ENCODE peak calls at places on chromosomes 12 and 14, in nine cellular contexts. W is stomach; S is fibroblast of the aortic adventitia; B is pancreas; M is astrocyte of the hippocampus; V is CD4-positive, CD25-positive, alpha-beta regulatory T cell; X is lung microvascular endothelial cell; A is psoas muscle; Z is activated CD4-positive, alpha-beta T cell treated with anti-CD3 and anti-CD28 coated beads for 1 hour. H is an unnamed sample.
A peak's percentile ranks its signal among the peaks of the same experiment; 100 is the strongest.

GRCh38 chr14:68692216-68692615 is 100.7 kb downstream of the ZFP36L1 start:
- DNase-seq in W (no peak), S (no peak), B (no peak), M (no peak), V (no peak), X (no peak), A (no peak), Z (no peak), H (no peak)

GRCh38 chr12:12612403-12612802 is 727 bp downstream of the CREBL2 start:
- DNase-seq in W (no peak), S (peak; percentile 71), B (no peak), M (peak; percentile 85), V (peak; percentile 53), X (peak; percentile 76), A (no peak), Z (no peak), H (no peak)

GRCh38 chr14:23183479-23183878 is at the start of gene SLC7A8:
- DNase-seq in W (peak; percentile 71), S (no peak), B (peak; percentile 29), M (peak; percentile 27), V (no peak), X (no peak), A (peak; percentile 30), Z (peak; percentile 16), H (no peak)

GRCh38 chr14:45400509-45400908 is 147.5 kb upstream of the MIS18BP1 start:
- DNase-seq in W (no peak), S (no peak), B (no peak), M (no peak), V (no peak), X (no peak), A (no peak), Z (no peak), H (no peak)

GRCh38 chr12:122834229-122834920 is 882 bp upstream of the HIP1R start:
- DNase-seq in W (peak; percentile 64), S (peak; percentile 67), B (no peak), M (peak; percentile 75), V (peak; percentile 22), X (peak; percentile 64), A (no peak), Z (no peak), H (peak; percentile 15)

GRCh38 chr12:19382111-19382526 is 57.2 kb upstream of the AEBP2 start:
- DNase-seq in W (peak; percentile 3), S (peak; percentile 85), B (no peak), M (peak; percentile 89), V (peak; percentile 38), X (peak; percentile 91), A (no peak), Z (no peak), H (no peak)

GRCh38 chr14:59870277-59871165 is at the start of gene RTN1:
- DNase-seq in W (peak; percentile 43), S (peak; percentile 22), B (peak; percentile 51), M (peak; percentile 81), V (peak; percentile 19), X (peak; percentile 51), A (peak; percentile 52), Z (no peak), H (no peak)

GRCh38 chr12:123937707-123938600 is 34.7 kb downstream of the CCDC92 start:
- DNase-seq in W (no peak), S (no peak), B (no peak), M (peak; percentile 55), V (peak; percentile 74), X (no peak), A (no peak), Z (no peak), H (peak; percentile 44)

H was measured in activated effector memory CD4-positive, alpha-beta T cell treated with Interleukin-2 at 50 U/mL for 16 hours.